ENCODE peak calls at places on chromosomes 7 and 10, in nine cellular contexts. S, I, M, G, T, R, A, Q and F are unnamed samples.
A peak's percentile ranks its signal among the peaks of the same experiment; 100 is the strongest.

GRCh38 chr10:113099431-113100298 is 149.6 kb downstream of the TCF7L2 start:
- DNase-seq in T (no peak), I (no peak), R (no peak), A (no peak), M (peak; percentile 76), Q (no peak), G (no peak), S (no peak), F (no peak)

GRCh38 chr10:70131560-70131937 is 1.1 kb downstream of the AIFM2 start:
- DNase-seq in Q (no peak), G (no peak), A (no peak), M (peak; percentile 16), I (no peak), R (no peak), T (no peak), S (peak; percentile 52), F (no peak)

GRCh38 chr7:66741-67140 is 125.6 kb upstream of the FAM20C start:
- DNase-seq in S (peak; percentile 39), I (no peak), T (no peak), Q (no peak), A (no peak), R (peak; percentile 45), G (no peak), M (no peak), F (no peak)

GRCh38 chr10:21212912-21213311 is 312.6 kb downstream of the SKIDA1 start:
- DNase-seq in R (no peak), Q (no peak), I (no peak), T (no peak), A (no peak), S (no peak), G (no peak), M (no peak), F (no peak)

GRCh38 chr7:98051118-98051744 is 55.4 kb upstream of the LMTK2 start:
- DNase-seq in G (peak; percentile 59), T (peak; percentile 26), R (peak; percentile 64), S (no peak), I (no peak), A (no peak), Q (peak; percentile 14), M (no peak), F (peak; percentile 17)

GRCh38 chr7:88215295-88215694 is 4.5 kb downstream of the SRI start:
- DNase-seq in I (no peak), G (no peak), A (no peak), Q (no peak), R (no peak), M (no peak), T (no peak), S (no peak), F (no peak)

GRCh38 chr10:112915590-112916572 is 34.2 kb upstream of the TCF7L2 start:
- DNase-seq in R (no peak), G (no peak), S (no peak), Q (peak; percentile 86), M (peak; percentile 8), A (no peak), T (no peak), I (no peak), F (peak; percentile 93)

GRCh38 chr7:30681262-30682130 is 760 bp downstream of the CRHR2 start:
- DNase-seq in S (no peak), A (no peak), R (no peak), Q (no peak), M (peak; percentile 15), I (peak; percentile 23), T (peak; percentile 39), G (no peak), F (no peak)

GRCh38 chr10:94963901-94964300 is 25.4 kb downstream of the CYP2C9 start:
- DNase-seq in Q (no peak), A (no peak), S (no peak), G (peak; percentile 25), I (no peak), T (peak; percentile 21), R (no peak), M (peak; percentile 7), F (peak; percentile 64)

GRCh38 chr7:151006590-151007300 is 15.9 kb downstream of the NOS3 start:
- DNase-seq in Q (no peak), A (no peak), M (no peak), R (no peak), T (no peak), S (no peak), I (no peak), G (no peak), F (no peak)

GRCh38 chr10:61902448-61903183 is 1.1 kb downstream of the ARID5B start:
- DNase-seq in A (peak; percentile 64), R (no peak), G (peak; percentile 81), Q (peak; percentile 64), S (no peak), T (peak; percentile 27), M (peak; percentile 44), I (peak; percentile 23), F (peak; percentile 66)

GRCh38 chr10:28236641-28237040 is 66.2 kb downstream of the MPP7 start:
- DNase-seq in R (no peak), T (no peak), M (no peak), A (no peak), G (no peak), S (no peak), I (no peak), Q (no peak), F (no peak)

GRCh38 chr7:14021069-14021468 is 31.6 kb upstream of the ETV1 start:
- DNase-seq in A (no peak), R (no peak), I (no peak), Q (no peak), M (no peak), G (no peak), T (no peak), S (no peak), F (no peak)

GRCh38 chr7:120615703-120616102 is 242.2 kb downstream of the TSPAN12 start:
- DNase-seq in Q (no peak), R (no peak), A (no peak), G (no peak), S (no peak), M (no peak), T (no peak), I (no peak), F (no peak)

GRCh38 chr10:85333594-85333993 is 1005.2 kb downstream of the CCSER2 start:
- DNase-seq in Q (no peak), T (no peak), S (no peak), M (no peak), I (no peak), R (no peak), G (no peak), A (no peak), F (no peak)

DNA sequence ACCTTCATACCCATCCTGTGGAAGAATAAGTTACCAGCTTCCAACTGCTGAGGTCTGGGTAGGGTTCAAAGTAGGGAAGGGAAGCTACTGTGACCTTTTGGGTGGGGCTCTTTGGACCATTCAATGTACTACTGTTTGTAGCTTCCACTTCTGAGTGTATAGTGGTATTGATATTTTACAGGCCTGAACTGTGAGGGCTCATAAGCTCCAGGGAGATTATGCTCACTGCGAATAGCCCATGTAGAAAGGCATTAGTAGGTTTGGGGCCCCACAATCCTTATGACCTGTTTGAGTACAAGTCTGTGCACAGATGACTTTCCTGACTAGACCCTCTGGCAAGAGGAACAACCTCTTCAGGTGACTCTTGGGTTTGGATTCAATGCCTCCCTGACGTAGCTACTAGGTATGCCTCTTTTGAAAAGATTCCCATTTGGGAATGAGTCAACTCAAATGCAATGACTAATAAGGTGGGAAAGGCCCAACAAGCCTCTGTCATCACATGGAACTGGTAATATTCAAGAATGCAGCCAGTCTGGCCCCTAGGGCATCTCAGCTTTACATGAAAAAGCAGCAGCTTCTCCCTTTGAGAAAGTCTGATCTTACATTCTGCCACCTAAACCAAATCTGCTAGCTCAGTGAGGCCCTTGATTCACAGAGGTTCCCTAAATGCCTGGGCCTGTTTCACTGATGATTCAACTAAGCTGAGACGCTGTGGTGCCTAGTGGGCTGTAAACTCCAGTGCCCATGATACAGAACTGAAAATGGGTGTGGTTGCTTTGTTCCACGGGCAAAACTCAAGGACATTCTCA is 79.8 kb downstream of the ABI1 start:
- DNase-seq in G (peak; percentile 28), A (no peak), S (no peak), M (peak; percentile 28), I (no peak), Q (no peak), T (no peak), R (no peak), F (no peak)
- H3K27ac ChIP-seq in G (no peak overlapping the region), A (no peak overlapping the region), S (no peak overlapping the region), M (no peak overlapping the region), I (no peak overlapping the region), Q (no peak overlapping the region), T (no peak overlapping the region), R (peak overlapping the region; percentile 4), F (no peak overlapping the region)

DNA sequence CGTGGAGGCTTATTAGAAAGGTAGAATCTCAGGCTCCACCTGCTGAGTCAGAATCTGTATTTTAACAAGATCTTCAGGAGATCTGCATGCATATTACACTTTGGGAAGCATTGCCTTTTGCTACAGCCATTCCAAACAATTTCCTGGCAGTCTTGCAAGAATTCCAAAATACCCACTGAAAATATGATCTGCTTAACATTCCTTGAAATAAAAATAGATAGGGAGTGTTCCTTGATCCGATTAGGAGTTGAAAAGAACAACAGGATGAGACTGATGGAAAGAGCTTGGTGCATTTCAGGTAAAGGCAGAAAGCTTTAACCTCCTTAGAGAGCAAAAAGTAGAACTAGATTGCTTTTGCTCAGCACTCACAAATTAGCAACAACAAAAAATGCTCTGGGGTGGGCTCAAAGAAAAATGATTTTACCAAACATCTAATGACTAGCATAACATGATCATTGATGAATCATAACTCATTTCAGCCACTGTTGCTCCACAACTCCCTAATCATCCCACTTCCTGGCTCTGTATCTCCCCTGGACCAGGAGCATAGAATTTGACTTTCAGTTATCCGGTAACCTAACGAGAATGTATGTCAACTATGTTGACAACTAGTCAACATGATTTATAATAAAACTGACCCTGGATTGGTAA is 115.2 kb downstream of the RNLS start:
- DNase-seq in G (no peak), R (no peak), Q (no peak), I (no peak), M (no peak), T (no peak), A (no peak), S (no peak), F (no peak)
- H3K27ac ChIP-seq in G (no peak overlapping the region), R (no peak overlapping the region), Q (no peak overlapping the region), I (no peak overlapping the region), M (no peak overlapping the region), T (no peak overlapping the region), A (no peak overlapping the region), S (no peak overlapping the region), F (no peak overlapping the region)

GRCh38 chr10:46019541-46020343 is 10.7 kb downstream of the NCOA4 start:
- DNase-seq in A (no peak), T (no peak), Q (peak; percentile 16), S (no peak), G (peak; percentile 86), R (no peak), I (no peak), M (no peak), F (peak; percentile 78)
- H3K27ac ChIP-seq in A (peak overlapping the region; percentile 91), T (no peak overlapping the region), Q (peak overlapping the region; percentile 23), S (peak overlapping the region; percentile 63), G (peak overlapping the region; percentile 79), R (peak overlapping the region; percentile 34), I (no peak overlapping the region), M (peak overlapping the region; percentile 2), F (peak overlapping the region; percentile 77)

DNA sequence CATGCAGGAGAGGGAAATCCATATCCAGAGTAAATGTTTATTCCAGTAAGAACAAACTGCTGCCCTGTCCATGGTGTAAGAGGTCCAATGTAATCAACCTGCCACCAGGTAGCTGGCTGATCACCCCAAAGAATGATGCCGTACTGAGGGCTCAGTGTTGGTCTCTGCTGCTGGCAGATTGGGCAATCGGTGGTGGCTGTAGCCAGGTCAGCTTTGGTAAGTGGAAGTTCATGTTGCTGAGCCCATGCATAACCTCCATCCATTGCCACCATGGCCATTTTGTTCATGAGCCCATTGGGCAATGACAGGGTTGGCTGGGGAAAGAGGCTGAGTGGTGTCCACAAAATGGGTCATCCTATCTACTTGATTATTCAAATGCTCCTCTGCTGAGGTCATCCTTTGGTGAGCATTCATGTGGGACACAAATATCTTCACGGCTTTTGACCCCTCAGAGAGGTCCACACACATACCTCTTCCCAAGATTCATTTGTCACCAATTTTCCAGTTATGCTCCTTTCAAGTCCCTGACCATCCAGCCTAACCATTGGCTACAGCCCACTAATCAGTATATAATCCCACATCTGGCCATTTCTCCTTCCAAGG is 23.3 kb upstream of the PAPSS2 start:
- DNase-seq in S (no peak), A (no peak), M (no peak), Q (no peak), T (no peak), I (no peak), G (no peak), R (no peak), F (no peak)
- H3K27ac ChIP-seq in S (no peak overlapping the region), A (no peak overlapping the region), M (no peak overlapping the region), Q (no peak overlapping the region), T (no peak overlapping the region), I (no peak overlapping the region), G (no peak overlapping the region), R (no peak overlapping the region), F (peak overlapping the region; percentile 23)